ENCODE peak calls at places on chromosomes 12 and 14, in ten cellular contexts. Y is activated CD8-positive, alpha-beta memory T cell treated with anti-CD3 and anti-CD28 coated beads for 48 hours; Q is spleen; A is cardiac fibroblast; Z is HFF-Myc; U is NCI-H774; D is naive thymus-derived CD4-positive, alpha-beta T cell; N is GM13977; P is A172; V is D341Med. F is an unnamed sample.

GRCh38 chr12:91805031-91805430 is 340.6 kb downstream of the BTG1 start:
- DNase-seq in N (no peak), Y (no peak), V (no peak), Z (no peak), Q (no peak), U (no peak), D (no peak), P (no peak), A (no peak), F (no peak)

GRCh38 chr12:108773798-108774788 is 42.8 kb upstream of the CORO1C start:
- DNase-seq in Y (no peak), P (no peak), U (peak; percentile 80), Z (peak; percentile 63), Q (peak; percentile 84), D (no peak), V (peak; percentile 67), N (no peak), A (peak; percentile 82), F (peak; percentile 80)

GRCh38 chr12:130674676-130675075 is 41.4 kb downstream of the RIMBP2 start:
- DNase-seq in V (no peak), D (no peak), Q (peak; percentile 57), N (no peak), Z (no peak), Y (no peak), P (no peak), U (no peak), A (no peak), F (no peak)

GRCh38 chr14:76133103-76133502 is 18.6 kb upstream of the GPATCH2L start:
- DNase-seq in N (peak; percentile 61), A (peak; percentile 38), V (no peak), Z (no peak), D (no peak), P (peak; percentile 7), U (no peak), Y (no peak), Q (no peak), F (no peak)

GRCh38 chr12:52243264-52243773 is 10.3 kb downstream of the KRT7 start:
- DNase-seq in P (peak; percentile 58), Q (peak; percentile 56), V (no peak), A (no peak), Y (no peak), Z (no peak), N (peak; percentile 18), D (no peak), U (no peak), F (no peak)

GRCh38 chr12:38664661-38665269 is 240.6 kb downstream of the CPNE8 start:
- DNase-seq in Y (no peak), D (no peak), Q (no peak), Z (no peak), V (peak; percentile 31), N (no peak), P (peak; percentile 18), A (peak; percentile 54), U (no peak), F (no peak)

GRCh38 chr12:39619316-39619659 is 315 bp downstream of the ABCD2 start:
- DNase-seq in V (peak; percentile 40), A (no peak), Q (peak; percentile 49), Z (no peak), D (no peak), Y (no peak), N (no peak), U (no peak), P (no peak), F (no peak)

GRCh38 chr14:34003052-34003668 is 52.3 kb upstream of the EGLN3 start:
- DNase-seq in Z (no peak), V (no peak), D (no peak), N (no peak), A (no peak), Y (no peak), P (no peak), Q (no peak), U (no peak), F (no peak)

GRCh38 chr12:106918746-106919145 is 37.0 kb upstream of the TMEM263 start:
- DNase-seq in Z (no peak), P (no peak), V (peak; percentile 61), U (peak; percentile 53), D (no peak), A (peak; percentile 27), Y (no peak), N (no peak), Q (no peak), F (no peak)

GRCh38 chr12:91871751-91872150 is 273.9 kb downstream of the BTG1 start:
- DNase-seq in N (no peak), A (no peak), V (no peak), D (no peak), Q (no peak), U (no peak), P (no peak), Z (no peak), Y (no peak), F (no peak)

GRCh38 chr14:68563256-68564131 is 229.4 kb downstream of the ZFP36L1 start:
- DNase-seq in P (no peak), A (peak; percentile 69), N (no peak), U (no peak), Q (no peak), D (peak; percentile 11), V (no peak), Z (no peak), Y (no peak), F (peak; percentile 77)

GRCh38 chr12:11771356-11771755 is 121.9 kb downstream of the ETV6 start:
- DNase-seq in V (no peak), P (no peak), D (no peak), U (no peak), Y (no peak), Q (no peak), A (peak; percentile 46), N (peak; percentile 24), Z (no peak), F (no peak)

GRCh38 chr14:100914597-100915021 is 11.1 kb upstream of the RTL1 start:
- DNase-seq in P (no peak), Z (no peak), Y (no peak), U (no peak), A (peak; percentile 14), D (no peak), V (no peak), N (no peak), Q (no peak), F (no peak)

GRCh38 chr12:104569348-104570173 is 112.8 kb downstream of the CHST11 start:
- DNase-seq in D (peak; percentile 12), U (no peak), N (peak; percentile 57), P (no peak), Z (no peak), Q (peak; percentile 86), A (no peak), V (no peak), Y (no peak), F (no peak)

GRCh38 chr12:70960484-70960883 is 39.9 kb upstream of the PTPRR start:
- DNase-seq in V (no peak), A (no peak), Y (no peak), U (no peak), Z (no peak), N (no peak), D (no peak), Q (no peak), P (no peak), F (no peak)

GRCh38 chr12:32589165-32589891 is 89.8 kb upstream of the DNM1L start:
- DNase-seq in A (no peak), V (no peak), U (no peak), Z (no peak), P (no peak), N (no peak), Y (no peak), D (peak; percentile 19), Q (no peak), F (no peak)

GRCh38 chr14:61530296-61530695 is 165.0 kb upstream of the HIF1A start:
- DNase-seq in Y (no peak), P (no peak), D (no peak), Q (no peak), A (no peak), N (no peak), U (no peak), Z (no peak), V (no peak), F (no peak)

GRCh38 chr14:75934998-75935628 is 46.7 kb downstream of the TGFB3 start:
- DNase-seq in Y (no peak), Z (no peak), P (no peak), Q (no peak), N (no peak), A (no peak), D (no peak), U (no peak), V (no peak), F (no peak)

GRCh38 chr14:61582815-61583214 is 112.5 kb upstream of the HIF1A start:
- DNase-seq in U (no peak), N (no peak), Q (no peak), Y (no peak), V (no peak), A (peak; percentile 88), D (no peak), P (no peak), Z (no peak), F (no peak)

GRCh38 chr14:93150227-93151206 is 34.2 kb downstream of the MOAP1 start:
- DNase-seq in Q (no peak), Y (no peak), D (no peak), P (no peak), N (no peak), A (no peak), Z (no peak), U (no peak), V (no peak), F (no peak)

GRCh38 chr12:88529531-88530488 is 50.5 kb downstream of the KITLG start:
- DNase-seq in A (no peak), Q (no peak), N (no peak), V (no peak), U (peak; percentile 22), D (no peak), Y (no peak), Z (no peak), P (no peak), F (no peak)

GRCh38 chr12:1474567-1475153 is 119.7 kb downstream of the FBXL14 start:
- DNase-seq in A (peak; percentile 96), D (no peak), U (no peak), Q (no peak), V (no peak), P (peak; percentile 64), N (no peak), Y (no peak), Z (peak; percentile 80), F (no peak)

GRCh38 chr12:89151536-89151935 is 200.8 kb downstream of the DUSP6 start:
- DNase-seq in N (no peak), V (no peak), U (no peak), P (no peak), Q (no peak), A (no peak), D (no peak), Z (no peak), Y (no peak), F (no peak)

GRCh38 chr14:81868172-81868571 is 334.5 kb upstream of the SEL1L start:
- DNase-seq in V (no peak), U (no peak), Q (no peak), D (no peak), N (no peak), P (no peak), A (no peak), Y (no peak), Z (no peak), F (no peak)

GRCh38 chr14:24274101-24274543 is 2.7 kb upstream of the RABGGTA start:
- DNase-seq in N (peak; percentile 77), A (peak; percentile 10), U (no peak), Y (no peak), Q (no peak), Z (no peak), V (no peak), P (no peak), D (peak; percentile 55), F (no peak)

GRCh38 chr12:12327802-12328201 is 22.2 kb downstream of the MANSC1 start:
- DNase-seq in P (peak; percentile 60), Z (peak; percentile 65), Q (no peak), U (peak; percentile 63), N (peak; percentile 73), D (peak; percentile 66), A (peak; percentile 82), Y (no peak), V (peak; percentile 52), F (no peak)

GRCh38 chr14:20412422-20412821 is 879 bp downstream of the TEP1 start:
- DNase-seq in U (no peak), V (no peak), N (peak; percentile 61), Z (no peak), D (peak; percentile 24), Q (no peak), P (no peak), Y (no peak), A (peak; percentile 25), F (no peak)

GRCh38 chr12:113142886-113143329 is 6.6 kb upstream of the CFAP73 start:
- DNase-seq in A (no peak), D (no peak), N (no peak), Y (no peak), U (no peak), V (no peak), Z (no peak), Q (no peak), P (no peak), F (no peak)

F was measured in ovary.